ENCODE peak calls at places on chromosomes 11 and 22, in six cellular contexts. One of them, this sample, is unnamed.

GRCh38 chr11:111331711-111332479 is 33.5 kb downstream of the POU2AF3 start:
- DNase-seq in HL-60: no peak
- DNase-seq in tibial nerve: no peak
- DNase-seq in foreskin keratinocyte: peak; percentile 24
- DNase-seq in cardiac muscle cell: no peak
- DNase-seq in IMR-90: peak; percentile 45
- DNase-seq in this sample: peak; percentile 71

GRCh38 chr22:31838917-31839316 is 85.1 kb downstream of the DEPDC5 start:
- DNase-seq in cardiac muscle cell: no peak
- DNase-seq in HL-60: no peak
- DNase-seq in foreskin keratinocyte: no peak
- DNase-seq in IMR-90: no peak
- DNase-seq in tibial nerve: no peak
- DNase-seq in this sample: peak; percentile 68

GRCh38 chr11:102940714-102941588 is 14.6 kb downstream of the MMP13 start:
- DNase-seq in foreskin keratinocyte: no peak
- DNase-seq in tibial nerve: peak; percentile 36
- DNase-seq in HL-60: peak; percentile 40
- DNase-seq in cardiac muscle cell: peak; percentile 79
- DNase-seq in IMR-90: peak; percentile 73
- DNase-seq in this sample: peak; percentile 73

GRCh38 chr22:42335839-42336378 is 65.5 kb upstream of the TCF20 start:
- DNase-seq in foreskin keratinocyte: no peak
- DNase-seq in IMR-90: no peak
- DNase-seq in tibial nerve: no peak
- DNase-seq in cardiac muscle cell: no peak
- DNase-seq in HL-60: no peak
- DNase-seq in this sample: no peak

GRCh38 chr11:31499576-31500178 is 9.7 kb downstream of the IMMP1L start:
- DNase-seq in cardiac muscle cell: no peak
- DNase-seq in IMR-90: peak; percentile 63
- DNase-seq in foreskin keratinocyte: no peak
- DNase-seq in tibial nerve: no peak
- DNase-seq in HL-60: no peak
- DNase-seq in this sample: no peak

GRCh38 chr11:128632151-128632791 is 44.9 kb upstream of the ETS1 start:
- DNase-seq in foreskin keratinocyte: no peak
- DNase-seq in cardiac muscle cell: peak; percentile 65
- DNase-seq in IMR-90: peak; percentile 74
- DNase-seq in HL-60: no peak
- DNase-seq in tibial nerve: peak; percentile 36
- DNase-seq in this sample: peak; percentile 35

GRCh38 chr11:1335811-1336761 is 26.7 kb upstream of the TOLLIP start:
- DNase-seq in cardiac muscle cell: peak; percentile 63
- DNase-seq in HL-60: peak; percentile 87
- DNase-seq in IMR-90: peak; percentile 71
- DNase-seq in tibial nerve: peak; percentile 86
- DNase-seq in foreskin keratinocyte: peak; percentile 12
- DNase-seq in this sample: peak; percentile 59

GRCh38 chr11:102469196-102469821 is 16.7 kb upstream of the TMEM123 start:
- DNase-seq in tibial nerve: no peak
- DNase-seq in HL-60: no peak
- DNase-seq in foreskin keratinocyte: no peak
- DNase-seq in IMR-90: peak; percentile 62
- DNase-seq in cardiac muscle cell: peak; percentile 27
- DNase-seq in this sample: peak; percentile 59

GRCh38 chr22:24706050-24706449 is 68.5 kb downstream of the PIWIL3 start:
- DNase-seq in cardiac muscle cell: no peak
- DNase-seq in foreskin keratinocyte: no peak
- DNase-seq in tibial nerve: no peak
- DNase-seq in HL-60: no peak
- DNase-seq in IMR-90: no peak
- DNase-seq in this sample: no peak

GRCh38 chr11:45924927-45925326 is 2.5 kb downstream of the LARGE2 start:
- DNase-seq in foreskin keratinocyte: no peak
- DNase-seq in cardiac muscle cell: no peak
- DNase-seq in tibial nerve: no peak
- DNase-seq in IMR-90: no peak
- DNase-seq in HL-60: no peak
- DNase-seq in this sample: no peak

GRCh38 chr11:111555255-111555654 is 14.7 kb downstream of the LAYN start:
- DNase-seq in HL-60: no peak
- DNase-seq in foreskin keratinocyte: peak; percentile 96
- DNase-seq in cardiac muscle cell: no peak
- DNase-seq in IMR-90: peak; percentile 79
- DNase-seq in tibial nerve: no peak
- DNase-seq in this sample: peak; percentile 96

GRCh38 chr11:11167806-11168205 is 185.2 kb downstream of the CSNK2A3 start:
- DNase-seq in HL-60: no peak
- DNase-seq in tibial nerve: no peak
- DNase-seq in cardiac muscle cell: no peak
- DNase-seq in foreskin keratinocyte: no peak
- DNase-seq in IMR-90: no peak
- DNase-seq in this sample: no peak

GRCh38 chr11:858053-858992 is 15.7 kb downstream of the TSPAN4 start:
- DNase-seq in tibial nerve: no peak
- DNase-seq in foreskin keratinocyte: no peak
- DNase-seq in cardiac muscle cell: no peak
- DNase-seq in IMR-90: no peak
- DNase-seq in HL-60: no peak
- DNase-seq in this sample: no peak

GRCh38 chr22:36026741-36027140 is 1.9 kb downstream of the RBFOX2 start:
- DNase-seq in cardiac muscle cell: peak; percentile 35
- DNase-seq in IMR-90: peak; percentile 60
- DNase-seq in tibial nerve: no peak
- DNase-seq in foreskin keratinocyte: no peak
- DNase-seq in HL-60: no peak
- DNase-seq in this sample: peak; percentile 40

GRCh38 chr11:65487467-65488272 is 11.2 kb upstream of the MALAT1 start:
- DNase-seq in HL-60: peak; percentile 89
- DNase-seq in IMR-90: peak; percentile 100
- DNase-seq in foreskin keratinocyte: peak; percentile 100
- DNase-seq in tibial nerve: peak; percentile 100
- DNase-seq in cardiac muscle cell: peak; percentile 99
- DNase-seq in this sample: peak; percentile 99

GRCh38 chr22:46674367-46674781 is 54.2 kb downstream of the GRAMD4 start:
- DNase-seq in tibial nerve: peak; percentile 50
- DNase-seq in foreskin keratinocyte: no peak
- DNase-seq in IMR-90: no peak
- DNase-seq in cardiac muscle cell: no peak
- DNase-seq in HL-60: peak; percentile 32
- DNase-seq in this sample: no peak

GRCh38 chr11:66970808-66971442 is 4.2 kb upstream of the C11orf86 start:
- DNase-seq in cardiac muscle cell: no peak
- DNase-seq in foreskin keratinocyte: peak; percentile 96
- DNase-seq in HL-60: peak; percentile 57
- DNase-seq in IMR-90: peak; percentile 100
- DNase-seq in tibial nerve: peak; percentile 66
- DNase-seq in this sample: peak; percentile 100

GRCh38 chr22:39215430-39216142 is 29.2 kb downstream of the PDGFB start:
- DNase-seq in cardiac muscle cell: no peak
- DNase-seq in tibial nerve: no peak
- DNase-seq in IMR-90: no peak
- DNase-seq in HL-60: no peak
- DNase-seq in foreskin keratinocyte: no peak
- DNase-seq in this sample: no peak

GRCh38 chr22:44730034-44730433 is 22.3 kb upstream of the ARHGAP8 start:
- DNase-seq in cardiac muscle cell: no peak
- DNase-seq in HL-60: no peak
- DNase-seq in foreskin keratinocyte: no peak
- DNase-seq in tibial nerve: no peak
- DNase-seq in IMR-90: no peak
- DNase-seq in this sample: no peak

GRCh38 chr11:111846640-111847039 is 24.7 kb downstream of the ALG9 start:
- DNase-seq in HL-60: no peak
- DNase-seq in cardiac muscle cell: no peak
- DNase-seq in foreskin keratinocyte: no peak
- DNase-seq in IMR-90: peak; percentile 92
- DNase-seq in tibial nerve: no peak
- DNase-seq in this sample: peak; percentile 23

GRCh38 chr11:96293109-96293508 is 49.9 kb downstream of the MAML2 start:
- DNase-seq in IMR-90: no peak
- DNase-seq in cardiac muscle cell: no peak
- DNase-seq in foreskin keratinocyte: no peak
- DNase-seq in tibial nerve: no peak
- DNase-seq in HL-60: no peak
- DNase-seq in this sample: no peak
- TF ChIP-seq CTCF in IMR-90: no peak
- TF ChIP-seq CTCF in cardiac muscle cell: no peak
- TF ChIP-seq CTCF in foreskin keratinocyte: no peak
- TF ChIP-seq CTCF in tibial nerve: no peak
- TF ChIP-seq CTCF in HL-60: no peak
- TF ChIP-seq CTCF in this sample: no peak

DNA sequence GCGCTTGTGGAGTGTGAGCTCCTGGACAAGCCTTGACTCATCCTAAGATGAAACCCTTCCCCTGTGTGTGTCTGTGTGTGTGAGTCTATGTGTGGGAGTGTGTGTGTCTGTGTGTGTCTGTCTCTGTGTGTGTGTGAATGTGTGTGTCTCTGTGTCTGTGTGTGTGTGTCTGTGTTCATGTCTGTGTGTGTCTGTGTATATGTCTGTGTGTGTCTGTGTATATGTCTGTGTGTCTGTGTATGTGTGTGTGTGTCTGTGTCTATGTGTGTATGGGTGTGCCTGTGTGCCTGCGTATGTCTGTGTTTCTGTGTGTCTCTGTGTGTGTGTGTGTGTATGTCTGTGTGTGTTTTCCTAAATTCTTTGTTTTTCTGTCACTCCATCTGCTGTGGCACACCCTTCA is 48.7 kb downstream of the RPS6KA4 start:
- DNase-seq in cardiac muscle cell: no peak
- DNase-seq in HL-60: no peak
- DNase-seq in foreskin keratinocyte: no peak
- DNase-seq in IMR-90: no peak
- DNase-seq in tibial nerve: no peak
- DNase-seq in this sample: no peak
- H3K27me3 ChIP-seq in cardiac muscle cell: no peaks in the 10 kb centered on the region
- H3K27me3 ChIP-seq in HL-60: no peaks in the 10 kb centered on the region
- H3K27me3 ChIP-seq in foreskin keratinocyte: peaks cover 19% of the 10 kb centered on the region
- H3K27me3 ChIP-seq in IMR-90: peaks cover 36% of the 10 kb centered on the region
- H3K27me3 ChIP-seq in tibial nerve: no peaks in the 10 kb centered on the region
- H3K27me3 ChIP-seq in this sample: peaks cover 1% of the 10 kb centered on the region

GRCh38 chr11:116963813-116964212 is 126.4 kb upstream of the APOA1 start:
- DNase-seq in IMR-90: no peak
- DNase-seq in tibial nerve: no peak
- DNase-seq in foreskin keratinocyte: no peak
- DNase-seq in HL-60: no peak
- DNase-seq in cardiac muscle cell: no peak
- DNase-seq in this sample: no peak

GRCh38 chr11:116960916-116961315 is 123.5 kb upstream of the APOA1 start:
- DNase-seq in IMR-90: peak; percentile 83
- DNase-seq in tibial nerve: no peak
- DNase-seq in HL-60: no peak
- DNase-seq in cardiac muscle cell: peak; percentile 19
- DNase-seq in foreskin keratinocyte: peak; percentile 33
- DNase-seq in this sample: peak; percentile 49

GRCh38 chr11:116964269-116964668 is 126.8 kb upstream of the APOA1 start:
- DNase-seq in cardiac muscle cell: no peak
- DNase-seq in foreskin keratinocyte: no peak
- DNase-seq in HL-60: no peak
- DNase-seq in tibial nerve: no peak
- DNase-seq in IMR-90: peak; percentile 10
- DNase-seq in this sample: no peak

GRCh38 chr11:116958246-116958645 is 120.8 kb upstream of the APOA1 start:
- DNase-seq in IMR-90: no peak
- DNase-seq in cardiac muscle cell: peak; percentile 13
- DNase-seq in tibial nerve: no peak
- DNase-seq in HL-60: no peak
- DNase-seq in foreskin keratinocyte: no peak
- DNase-seq in this sample: peak; percentile 54

GRCh38 chr11:116962108-116962507 is 124.7 kb upstream of the APOA1 start:
- DNase-seq in IMR-90: peak; percentile 74
- DNase-seq in cardiac muscle cell: no peak
- DNase-seq in HL-60: no peak
- DNase-seq in tibial nerve: no peak
- DNase-seq in foreskin keratinocyte: no peak
- DNase-seq in this sample: no peak
- TF ChIP-seq CTCF in IMR-90: no peak
- TF ChIP-seq CTCF in cardiac muscle cell: no peak
- TF ChIP-seq CTCF in HL-60: no peak
- TF ChIP-seq CTCF in tibial nerve: no peak
- TF ChIP-seq CTCF in foreskin keratinocyte: no peak
- TF ChIP-seq CTCF in this sample: no peak

DNA sequence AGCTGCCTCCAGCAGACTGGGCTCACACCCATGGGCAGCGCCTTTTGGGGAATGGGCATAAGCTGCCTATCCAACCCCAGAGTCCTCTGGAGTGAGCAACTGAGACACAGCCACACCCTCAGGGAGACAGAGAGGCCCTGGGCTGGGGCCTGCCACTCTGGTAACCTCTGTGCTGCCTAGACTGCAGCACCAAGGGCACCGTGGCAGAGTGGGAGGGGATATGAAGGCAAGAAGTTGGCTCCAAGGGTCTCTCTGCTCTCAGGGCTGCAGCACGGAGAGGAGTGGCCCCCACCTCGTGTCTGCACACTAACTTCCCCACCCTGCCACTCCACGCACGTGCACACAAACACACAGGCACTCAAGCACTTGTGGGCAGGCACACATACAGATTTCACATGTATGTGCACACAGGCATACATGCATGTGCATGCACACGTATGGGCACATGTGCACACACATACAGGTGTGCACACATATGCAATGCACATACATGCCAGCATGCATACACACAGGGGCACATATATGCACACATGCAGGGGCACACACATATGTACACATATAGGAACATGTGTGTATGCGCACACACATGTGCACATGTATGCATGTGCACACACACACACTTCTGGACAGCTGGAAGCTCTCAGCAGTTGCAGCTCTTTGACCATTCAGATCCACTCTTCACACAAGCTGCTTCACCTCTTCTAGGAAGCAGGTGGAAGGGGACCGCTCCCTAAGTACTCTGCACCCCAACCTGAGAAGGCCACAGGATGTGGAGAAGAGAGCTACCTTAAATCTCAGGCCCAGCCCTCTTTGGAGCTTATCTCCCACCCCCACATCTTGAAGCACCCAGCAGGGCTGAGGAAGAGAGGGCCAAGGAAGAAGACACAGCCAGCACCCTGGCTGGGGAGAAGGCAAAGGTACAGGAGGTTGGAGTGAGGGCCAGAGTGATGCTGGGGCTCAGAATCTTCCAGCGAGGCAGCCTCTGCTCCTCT is 4.3 kb downstream of the IGSF9B start:
- DNase-seq in tibial nerve: no peak
- DNase-seq in HL-60: no peak
- DNase-seq in foreskin keratinocyte: no peak
- DNase-seq in cardiac muscle cell: no peak
- DNase-seq in IMR-90: no peak
- DNase-seq in this sample: no peak
- H3K27me3 ChIP-seq in tibial nerve: peaks cover 93% of the 10 kb centered on the region
- H3K27me3 ChIP-seq in HL-60: peaks cover 20% of the 10 kb centered on the region
- H3K27me3 ChIP-seq in foreskin keratinocyte: peaks cover 55% of the 10 kb centered on the region
- H3K27me3 ChIP-seq in cardiac muscle cell: peaks cover 46% of the 10 kb centered on the region
- H3K27me3 ChIP-seq in IMR-90: peaks cover 54% of the 10 kb centered on the region
- H3K27me3 ChIP-seq in this sample: peaks cover 13% of the 10 kb centered on the region

DNA sequence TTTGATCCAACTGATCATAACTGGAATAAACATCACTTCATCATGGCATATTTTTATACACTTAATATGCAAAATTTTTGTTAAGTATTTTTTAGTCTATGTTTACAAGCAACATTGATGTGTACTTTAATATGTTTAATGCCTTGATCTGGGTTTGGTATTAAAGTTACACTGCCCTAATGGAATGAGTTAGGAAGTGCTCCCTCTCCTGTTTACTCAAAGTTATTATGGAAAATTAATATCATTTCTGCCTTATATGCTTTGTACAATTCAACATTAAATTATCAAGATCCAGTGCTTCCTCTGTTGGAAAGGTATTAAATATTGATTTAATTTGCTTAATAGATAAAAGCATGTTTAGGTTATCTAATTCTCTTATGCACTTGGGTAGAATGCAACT is 927.3 kb upstream of the RAG2 start:
- DNase-seq in cardiac muscle cell: no peak
- DNase-seq in IMR-90: peak; percentile 38
- DNase-seq in tibial nerve: no peak
- DNase-seq in foreskin keratinocyte: no peak
- DNase-seq in HL-60: no peak
- DNase-seq in this sample: peak; percentile 24
- TF ChIP-seq CTCF in cardiac muscle cell: peak; percentile 40
- TF ChIP-seq CTCF in IMR-90: peak; percentile 52
- TF ChIP-seq CTCF in tibial nerve: no peak
- TF ChIP-seq CTCF in foreskin keratinocyte: peak; percentile 66
- TF ChIP-seq CTCF in HL-60: no peak
- TF ChIP-seq CTCF in this sample: no peak

This sample was measured in bronchial epithelial cell.